ENCODE peak calls at places on chromosomes 16 and 17, in nine cellular contexts. F is epithelial cell of esophagus, X is lower leg skin, U is AG04450, J is tibial nerve, K is Peyer's patch, W is IMR-90, I is thoracic aorta, G is dorsolateral prefrontal cortex. R is an unnamed sample.

GRCh38 chr16:5560084-5560483 is 462.5 kb upstream of the EEF2KMT start:
- DNase-seq in F (no peak), X (no peak), U (no peak), J (no peak), K (no peak), W (no peak), I (no peak), G (no peak), R (peak; percentile 14)

GRCh38 chr16:53822936-53823529 is 119.1 kb downstream of the FTO start:
- DNase-seq in F (no peak), X (no peak), U (no peak), J (no peak), K (no peak), W (no peak), I (no peak), G (no peak), R (no peak)

GRCh38 chr16:59181821-59182420 is 447.8 kb upstream of the GOT2 start:
- DNase-seq in F (no peak), X (no peak), U (no peak), J (no peak), K (no peak), W (no peak), I (no peak), G (no peak), R (no peak)

GRCh38 chr16:51508813-51509212 is 357.7 kb upstream of the SALL1 start:
- DNase-seq in F (no peak), X (no peak), U (peak; percentile 15), J (no peak), K (no peak), W (peak; percentile 38), I (no peak), G (no peak), R (no peak)

GRCh38 chr17:31216053-31216751 is 80.8 kb downstream of the OMG start:
- DNase-seq in F (peak; percentile 54), X (no peak), U (peak; percentile 59), J (no peak), K (no peak), W (peak; percentile 92), I (no peak), G (no peak), R (peak; percentile 70)

GRCh38 chr16:27492588-27492979 is 57.1 kb downstream of the GTF3C1 start:
- DNase-seq in F (no peak), X (no peak), U (no peak), J (no peak), K (no peak), W (no peak), I (no peak), G (no peak), R (no peak)

GRCh38 chr16:89422905-89423630 is 67.3 kb downstream of the ANKRD11 start:
- DNase-seq in F (peak; percentile 43), X (no peak), U (no peak), J (no peak), K (peak; percentile 60), W (peak; percentile 79), I (no peak), G (no peak), R (peak; percentile 69)

GRCh38 chr17:38740806-38741205 is 7.3 kb downstream of the PCGF2 start:
- DNase-seq in F (no peak), X (no peak), U (no peak), J (no peak), K (no peak), W (no peak), I (no peak), G (no peak), R (no peak)

GRCh38 chr16:77462894-77463293 is 28.1 kb upstream of the ADAMTS18 start:
- DNase-seq in F (no peak), X (no peak), U (no peak), J (no peak), K (no peak), W (no peak), I (no peak), G (no peak), R (no peak)

GRCh38 chr17:57921342-57921741 is 33.9 kb downstream of the CUEDC1 start:
- DNase-seq in F (no peak), X (no peak), U (no peak), J (no peak), K (no peak), W (peak; percentile 59), I (no peak), G (no peak), R (no peak)

GRCh38 chr17:17235212-17236174 is 1.5 kb downstream of the FLCN start:
- DNase-seq in F (peak; percentile 66), X (no peak), U (no peak), J (no peak), K (no peak), W (peak; percentile 44), I (no peak), G (no peak), R (peak; percentile 25)

GRCh38 chr17:83190601-83191387 is 111.4 kb downstream of the METRNL start:
- DNase-seq in F (no peak), X (peak; percentile 84), U (no peak), J (peak; percentile 1), K (peak; percentile 3), W (no peak), I (no peak), G (no peak), R (no peak)

GRCh38 chr16:50265260-50265659 is 1.1 kb upstream of the ADCY7 start:
- DNase-seq in F (peak; percentile 38), X (peak; percentile 83), U (no peak), J (no peak), K (peak; percentile 54), W (peak; percentile 12), I (no peak), G (no peak), R (peak; percentile 77)

GRCh38 chr16:67169642-67170167 is 633 bp upstream of the NOL3 start:
- DNase-seq in F (no peak), X (no peak), U (no peak), J (no peak), K (no peak), W (no peak), I (no peak), G (no peak), R (peak; percentile 60)

GRCh38 chr16:31488630-31489564 is 6.0 kb downstream of the SLC5A2 start:
- DNase-seq in F (peak; percentile 19), X (no peak), U (no peak), J (no peak), K (no peak), W (no peak), I (no peak), G (no peak), R (no peak)

GRCh38 chr17:38443356-38444026 is 15.2 kb downstream of the ARHGAP23 start:
- DNase-seq in F (no peak), X (no peak), U (no peak), J (no peak), K (no peak), W (no peak), I (no peak), G (no peak), R (no peak)

GRCh38 chr16:64392456-64392855 is 729.4 kb downstream of the CDH11 start:
- DNase-seq in F (no peak), X (no peak), U (no peak), J (no peak), K (no peak), W (no peak), I (no peak), G (no peak), R (no peak)

GRCh38 chr17:56125830-56126819 is 27.1 kb upstream of the ANKFN1 start:
- DNase-seq in F (peak; percentile 15), X (no peak), U (peak; percentile 30), J (no peak), K (no peak), W (peak; percentile 74), I (no peak), G (no peak), R (peak; percentile 71)

GRCh38 chr16:68376590-68376989 is 65.8 kb downstream of the PRMT7 start:
- DNase-seq in F (no peak), X (no peak), U (no peak), J (no peak), K (no peak), W (no peak), I (no peak), G (no peak), R (no peak)

GRCh38 chr17:7056386-7056785 is 12.5 kb upstream of the SLC16A11 start:
- DNase-seq in F (peak; percentile 62), X (no peak), U (no peak), J (no peak), K (no peak), W (no peak), I (no peak), G (no peak), R (no peak)

DNA sequence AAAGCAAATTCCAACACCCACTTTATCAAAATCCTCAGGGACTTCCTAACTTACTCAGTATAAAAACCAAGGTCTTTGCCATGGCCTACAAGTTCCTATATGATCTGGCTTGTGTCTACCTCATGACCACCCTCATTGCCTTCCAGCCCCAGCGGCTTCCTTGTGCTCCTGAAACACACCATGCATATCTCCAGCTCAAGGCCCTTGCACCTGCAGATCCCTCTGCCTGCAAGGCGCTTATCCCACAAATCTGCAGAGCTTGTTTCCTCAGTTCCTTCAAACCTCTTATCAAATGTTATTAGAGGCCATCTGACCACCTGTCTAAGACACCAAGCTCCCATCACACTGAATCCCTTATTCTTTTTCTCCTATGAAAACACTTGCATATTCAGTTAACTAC is 2.6 kb downstream of the BBS2 start:
- DNase-seq in F (no peak), X (no peak), U (no peak), J (no peak), K (no peak), W (no peak), I (no peak), G (no peak), R (no peak)
- H3K4me3 ChIP-seq in F (no peak overlapping the region), X (no peak overlapping the region), U (no peak overlapping the region), J (peak overlapping the region; percentile 95), K (no peak overlapping the region), W (no peak overlapping the region), I (no peak overlapping the region), G (peak overlapping the region; percentile 99), R (no peak overlapping the region)

DNA sequence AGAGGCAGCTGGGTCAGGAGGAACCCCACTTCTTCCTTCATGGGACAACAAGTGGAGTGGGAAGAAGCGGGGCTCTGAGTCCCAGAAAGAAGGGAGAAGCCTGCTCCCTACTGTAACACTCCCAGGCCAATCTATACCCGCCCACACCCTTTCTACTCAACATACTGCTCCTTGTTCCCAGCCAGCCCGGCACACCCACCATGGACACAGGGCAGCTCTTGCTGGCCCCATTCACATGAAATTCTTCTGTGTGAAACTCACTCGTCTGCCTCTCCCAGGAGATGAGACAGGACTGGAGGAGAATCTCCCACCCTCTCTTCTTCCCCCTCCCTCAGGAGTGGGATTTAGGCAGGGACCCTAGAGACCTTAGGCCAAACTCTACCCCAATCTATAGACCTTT is 18.6 kb downstream of the CNTNAP1 start:
- DNase-seq in F (no peak), X (no peak), U (no peak), J (no peak), K (no peak), W (no peak), I (no peak), G (no peak), R (no peak)
- H3K4me3 ChIP-seq in F (no peak overlapping the region), X (no peak overlapping the region), U (no peak overlapping the region), J (no peak overlapping the region), K (no peak overlapping the region), W (no peak overlapping the region), I (no peak overlapping the region), G (no peak overlapping the region), R (no peak overlapping the region)

GRCh38 chr17:49497147-49498036 is 2.3 kb downstream of the NGFR start:
- DNase-seq in F (peak; percentile 53), X (peak; percentile 91), U (no peak), J (peak; percentile 69), K (no peak), W (peak; percentile 22), I (peak; percentile 49), G (no peak), R (no peak)
- H3K4me3 ChIP-seq in F (peak overlapping the region; percentile 35), X (peak overlapping the region; percentile 6), U (no peak overlapping the region), J (peak overlapping the region; percentile 71), K (peak overlapping the region; percentile 56), W (no peak overlapping the region), I (peak overlapping the region; percentile 77), G (peak overlapping the region; percentile 72), R (no peak overlapping the region)

GRCh38 chr17:77446959-77447634 is 306.3 kb downstream of the SEC14L1 start:
- DNase-seq in F (no peak), X (no peak), U (no peak), J (no peak), K (no peak), W (peak; percentile 87), I (no peak), G (no peak), R (no peak)
- H3K4me3 ChIP-seq in F (no peak overlapping the region), X (no peak overlapping the region), U (no peak overlapping the region), J (no peak overlapping the region), K (no peak overlapping the region), W (no peak overlapping the region), I (no peak overlapping the region), G (no peak overlapping the region), R (no peak overlapping the region)